ENCODE peak calls at places on chromosomes 11 and 22, in five cellular contexts. H, K, E, V and L are unnamed samples.

GRCh38 chr11:35766651-35767050 is 104.1 kb downstream of the TRIM44 start:
- DNase-seq in H (no peak), K (no peak), E (no peak), V (no peak), L (no peak)

GRCh38 chr11:10322830-10323792 is 18.2 kb downstream of the ADM start:
- DNase-seq in H (peak; percentile 66), K (peak; percentile 90), E (peak; percentile 95), V (peak; percentile 84), L (peak; percentile 85)

GRCh38 chr11:618856-619624 is 3.3 kb upstream of the IRF7 start:
- DNase-seq in H (no peak), K (no peak), E (no peak), V (no peak), L (no peak)

GRCh38 chr11:113690619-113691569 is 15.2 kb downstream of the TMPRSS5 start:
- DNase-seq in H (no peak), K (peak; percentile 75), E (peak; percentile 33), V (peak; percentile 76), L (peak; percentile 78)

GRCh38 chr11:121071456-121072236 is 29.4 kb upstream of the TECTA start:
- DNase-seq in H (no peak), K (no peak), E (peak; percentile 13), V (no peak), L (no peak)

GRCh38 chr11:95544095-95544795 is 245.3 kb downstream of the FAM76B start:
- DNase-seq in H (no peak), K (no peak), E (peak; percentile 50), V (peak; percentile 70), L (no peak)

GRCh38 chr11:122717264-122717867 is 61.8 kb downstream of the UBASH3B start:
- DNase-seq in H (no peak), K (no peak), E (no peak), V (no peak), L (no peak)

GRCh38 chr11:83105167-83105566 is 33.5 kb upstream of the RAB30 start:
- DNase-seq in H (no peak), K (no peak), E (peak; percentile 15), V (no peak), L (no peak)

GRCh38 chr11:76685841-76686240 is 15.3 kb upstream of the LRRC32 start:
- DNase-seq in H (no peak), K (no peak), E (no peak), V (no peak), L (no peak)

GRCh38 chr11:78910322-78910721 is 335.7 kb upstream of the NARS2 start:
- DNase-seq in H (no peak), K (no peak), E (no peak), V (no peak), L (no peak)

GRCh38 chr11:331332-332060 is 10.8 kb upstream of the IFITM3 start:
- DNase-seq in H (no peak), K (no peak), E (no peak), V (no peak), L (no peak)

GRCh38 chr11:129117595-129118350 is 74.4 kb downstream of the ARHGAP32 start:
- DNase-seq in H (peak; percentile 47), K (peak; percentile 86), E (peak; percentile 74), V (peak; percentile 42), L (peak; percentile 73)

GRCh38 chr11:2097356-2097997 is 41.7 kb downstream of the IGF2 start:
- DNase-seq in H (peak; percentile 40), K (peak; percentile 94), E (peak; percentile 93), V (no peak), L (peak; percentile 79)

GRCh38 chr22:20600137-20600673 is 92.8 kb downstream of the MED15 start:
- DNase-seq in H (no peak), K (no peak), E (no peak), V (no peak), L (no peak)

GRCh38 chr11:95593101-95593500 is 196.5 kb downstream of the FAM76B start:
- DNase-seq in H (no peak), K (peak; percentile 35), E (no peak), V (no peak), L (peak; percentile 13)

GRCh38 chr11:113553905-113554304 is 78.7 kb upstream of the DRD2 start:
- DNase-seq in H (no peak), K (no peak), E (no peak), V (no peak), L (no peak)

GRCh38 chr11:44505591-44506054 is 59.8 kb upstream of the CD82 start:
- DNase-seq in H (no peak), K (peak; percentile 54), E (peak; percentile 10), V (peak; percentile 63), L (no peak)

GRCh38 chr11:3002871-3003270 is 10.7 kb upstream of the NAP1L4 start:
- DNase-seq in H (no peak), K (no peak), E (no peak), V (no peak), L (no peak)

GRCh38 chr11:69641681-69642548 is 959 bp downstream of the CCND1 start:
- DNase-seq in H (no peak), K (peak; percentile 27), E (no peak), V (no peak), L (no peak)

GRCh38 chr22:49674479-49674830 is 153.2 kb downstream of the BRD1 start:
- DNase-seq in H (peak; percentile 4), K (no peak), E (no peak), V (no peak), L (no peak)

GRCh38 chr11:19768197-19768596 is 55.6 kb downstream of the NAV2 start:
- DNase-seq in H (no peak), K (no peak), E (no peak), V (no peak), L (no peak)

GRCh38 chr11:114019046-114019445 is 40.5 kb upstream of the ZBTB16 start:
- DNase-seq in H (no peak), K (no peak), E (no peak), V (no peak), L (no peak)

GRCh38 chr11:44443836-44444769 is 121.4 kb upstream of the CD82 start:
- DNase-seq in H (no peak), K (no peak), E (no peak), V (no peak), L (no peak)

GRCh38 chr11:26947379-26947844 is 46.5 kb upstream of the FIBIN start:
- DNase-seq in H (no peak), K (peak; percentile 99), E (peak; percentile 99), V (peak; percentile 93), L (peak; percentile 63)

GRCh38 chr22:41976070-41976901 is 7.0 kb downstream of the SEPTIN3 start:
- DNase-seq in H (peak; percentile 37), K (no peak), E (no peak), V (no peak), L (peak; percentile 68)

GRCh38 chr11:111452146-111452545 is 60.0 kb downstream of the BTG4 start:
- DNase-seq in H (no peak), K (no peak), E (no peak), V (peak; percentile 41), L (no peak)

GRCh38 chr11:45021692-45022130 is 71.0 kb upstream of the TP53I11 start:
- DNase-seq in H (peak; percentile 35), K (peak; percentile 81), E (peak; percentile 53), V (no peak), L (peak; percentile 52)

GRCh38 chr11:88292156-88292844 is 45.2 kb downstream of the CTSC start:
- DNase-seq in H (peak; percentile 63), K (peak; percentile 38), E (no peak), V (peak; percentile 35), L (no peak)

GRCh38 chr11:128318856-128319474 is 268.4 kb downstream of the ETS1 start:
- DNase-seq in H (no peak), K (no peak), E (no peak), V (no peak), L (no peak)

DNA sequence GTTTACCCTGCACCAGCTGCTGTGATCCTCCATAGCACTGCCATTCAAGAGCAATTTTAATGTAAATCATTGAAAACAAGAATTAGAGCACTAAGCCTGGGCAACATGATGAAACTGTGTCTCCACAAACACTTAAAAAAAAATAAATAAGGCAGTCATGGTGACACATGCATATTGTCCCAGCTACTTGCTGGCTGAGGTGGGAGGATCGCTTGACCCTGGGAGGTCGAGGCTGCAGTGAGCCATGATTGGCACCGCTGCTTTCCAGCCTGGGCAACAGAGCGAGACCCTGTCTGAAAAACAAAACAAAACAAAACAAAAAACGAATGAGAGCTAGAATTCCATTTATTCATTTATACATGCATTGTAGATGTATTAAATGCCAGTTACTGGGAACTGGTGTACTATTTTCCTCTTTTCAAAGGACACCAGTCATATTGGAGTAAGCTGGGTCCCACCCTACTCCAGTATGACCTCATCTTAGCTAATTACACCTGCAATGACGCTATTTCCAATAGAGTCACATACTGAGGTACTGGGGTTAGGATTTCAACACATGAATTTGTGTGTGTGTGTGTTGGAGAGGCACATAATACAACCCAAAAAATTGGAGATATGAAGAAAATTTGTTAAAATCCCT is 101.9 kb downstream of the MICAL2 start:
- DNase-seq in H (no peak), K (no peak), E (no peak), V (no peak), L (no peak)
- H3K27ac ChIP-seq in H (no peak overlapping the region), K (no peak overlapping the region), E (no peak overlapping the region), V (no peak overlapping the region), L (no peak overlapping the region)

DNA sequence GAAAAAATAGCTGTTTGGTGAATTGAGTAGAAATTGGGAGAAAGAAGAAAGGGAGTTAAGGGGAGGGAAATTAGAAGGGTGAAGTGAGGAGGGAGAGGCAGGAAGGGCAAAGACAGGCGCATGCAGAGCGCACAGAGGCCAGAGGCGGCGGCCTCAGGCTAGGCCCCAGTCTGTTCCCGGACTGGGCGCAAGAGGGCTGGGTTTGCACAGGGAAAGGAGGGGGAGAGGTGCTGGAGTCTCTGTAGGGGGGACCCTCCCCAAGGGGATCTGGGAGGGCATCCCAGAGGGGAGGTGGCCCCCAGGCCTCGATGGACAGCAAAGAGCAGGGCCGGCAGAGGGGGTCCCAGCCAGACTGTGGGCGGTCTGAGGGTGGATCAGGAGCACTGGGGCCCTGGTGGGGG is 1.3 kb upstream of the FLRT1 start:
- DNase-seq in H (no peak), K (no peak), E (no peak), V (no peak), L (no peak)
- H3K4me3 ChIP-seq in H (no peak overlapping the region), K (no peak overlapping the region), E (no peak overlapping the region), V (no peak overlapping the region), L (no peak overlapping the region)

DNA sequence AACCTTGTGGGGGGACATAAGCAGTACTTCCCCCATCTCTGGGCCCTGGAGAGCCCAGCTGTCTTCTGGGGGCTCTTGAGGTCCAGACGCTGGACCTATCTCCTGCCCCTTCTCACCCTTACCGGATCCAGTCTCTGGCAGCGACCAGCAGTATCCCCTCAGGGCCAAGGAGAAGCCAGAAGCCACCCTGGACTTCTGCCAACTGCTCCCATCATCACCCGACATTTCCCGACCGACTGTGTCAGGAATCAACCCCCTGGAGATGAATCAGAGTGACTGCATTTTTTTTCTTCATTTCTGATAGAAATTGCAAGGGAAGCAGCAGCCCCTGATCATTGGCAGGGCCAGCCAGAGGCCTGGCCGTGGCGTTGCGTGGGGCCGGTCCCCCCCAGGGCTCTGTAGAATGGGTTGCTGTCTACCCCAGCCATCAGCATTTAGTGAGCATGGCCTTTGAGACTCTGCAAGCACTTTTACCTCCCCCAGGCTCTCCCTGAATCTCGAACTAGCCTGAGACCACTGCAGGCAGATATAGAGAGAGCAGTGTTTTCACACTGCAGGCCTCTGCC is 5.2 kb upstream of the LIF start:
- DNase-seq in H (no peak), K (peak; percentile 66), E (peak; percentile 56), V (peak; percentile 59), L (no peak)
- H3K27ac ChIP-seq in H (no peak overlapping the region), K (no peak overlapping the region), E (peak overlapping the region; percentile 98), V (peak overlapping the region; percentile 73), L (peak overlapping the region; percentile 15)

DNA sequence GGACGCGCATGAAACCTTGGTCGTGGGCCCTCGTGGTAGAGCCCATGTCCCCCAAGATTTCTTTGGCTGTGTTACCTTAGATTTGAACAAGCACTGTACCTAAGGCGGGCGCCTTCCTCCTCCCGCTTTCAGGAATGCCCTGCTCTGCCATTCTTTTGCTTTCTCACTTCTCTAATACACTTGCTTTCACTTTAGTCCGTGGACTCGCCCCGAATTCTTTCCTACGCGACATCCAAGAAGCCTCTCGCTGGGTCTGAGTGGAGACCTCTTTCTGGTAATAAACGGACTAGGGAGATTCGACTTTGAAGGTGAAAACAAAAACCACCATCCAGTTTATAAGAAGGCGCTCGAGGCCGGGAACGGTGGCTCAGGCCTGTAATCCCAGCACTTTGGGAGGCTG is 1.2 kb upstream of the NUP50 start:
- DNase-seq in H (no peak), K (no peak), E (peak; percentile 63), V (peak; percentile 26), L (no peak)
- H3K4me3 ChIP-seq in H (no peak overlapping the region), K (peak overlapping the region; percentile 79), E (peak overlapping the region; percentile 88), V (peak overlapping the region; percentile 78), L (peak overlapping the region; percentile 63)